ENCODE peak calls at places on chromosomes 5 and 9, in nine cellular contexts. O is cardiac muscle cell, G is right cardiac atrium, V is A549, C is AG04450, P is GM23248, B is HFF-Myc, R is heart right ventricle, I is HAP-1. W is an unnamed sample.

GRCh38 chr5:104569621-104570020 is 1007.0 kb upstream of the NUDT12 start:
- DNase-seq in P (no peak), C (no peak), V (no peak), B (no peak), I (no peak), R (no peak), G (no peak), O (no peak), W (peak; percentile 7)

GRCh38 chr9:92245005-92245797 is 48.3 kb downstream of the IARS1 start:
- DNase-seq in G (no peak), I (no peak), B (no peak), P (peak; percentile 88), O (no peak), R (no peak), C (peak; percentile 42), V (no peak), W (peak; percentile 69)

GRCh38 chr5:106966686-106967315 is 703.9 kb downstream of the EFNA5 start:
- DNase-seq in R (no peak), I (no peak), V (no peak), G (no peak), C (no peak), O (no peak), B (no peak), P (no peak), W (no peak)

GRCh38 chr9:94805585-94805984 is 79.1 kb downstream of the AOPEP start:
- DNase-seq in C (peak; percentile 88), V (peak; percentile 82), I (peak; percentile 83), R (no peak), O (no peak), B (peak; percentile 45), G (no peak), P (peak; percentile 96), W (no peak)

GRCh38 chr5:31187591-31187990 is 5.9 kb upstream of the CDH6 start:
- DNase-seq in C (no peak), V (no peak), O (no peak), I (no peak), B (no peak), P (no peak), R (no peak), G (no peak), W (no peak)

GRCh38 chr9:102631559-102631958 is 363.6 kb upstream of the CYLC2 start:
- DNase-seq in R (no peak), P (peak; percentile 10), G (no peak), B (no peak), C (no peak), V (no peak), I (peak; percentile 42), O (no peak), W (no peak)

GRCh38 chr5:150582281-150582791 is 58.1 kb upstream of the SYNPO start:
- DNase-seq in G (peak; percentile 82), V (no peak), B (no peak), I (no peak), P (no peak), C (peak; percentile 55), R (peak; percentile 70), O (peak; percentile 75), W (no peak)

GRCh38 chr5:77347435-77348098 is 137.1 kb downstream of the PDE8B start:
- DNase-seq in V (no peak), C (no peak), O (no peak), G (no peak), I (no peak), B (no peak), R (no peak), P (no peak), W (no peak)

GRCh38 chr9:12723409-12724028 is 30.3 kb downstream of the TYRP1 start:
- DNase-seq in I (peak; percentile 17), B (no peak), G (no peak), C (no peak), P (peak; percentile 57), O (peak; percentile 2), V (no peak), R (no peak), W (no peak)

GRCh38 chr5:77935516-77936364 is 159.6 kb upstream of the TBCA start:
- DNase-seq in O (no peak), I (no peak), G (no peak), B (no peak), P (peak; percentile 76), R (no peak), C (no peak), V (no peak), W (peak; percentile 18)

GRCh38 chr9:113395000-113395861 is 5.9 kb downstream of the ALAD start:
- DNase-seq in C (no peak), B (no peak), G (no peak), V (no peak), I (no peak), R (no peak), P (no peak), O (no peak), W (no peak)

GRCh38 chr9:137185921-137186320 is 2.4 kb downstream of the ANAPC2 start:
- DNase-seq in V (no peak), B (no peak), R (no peak), C (no peak), G (no peak), I (no peak), O (no peak), P (no peak), W (no peak)

GRCh38 chr5:124902097-124902821 is 155.8 kb upstream of the ZNF608 start:
- DNase-seq in I (no peak), P (peak; percentile 39), B (peak; percentile 6), O (peak; percentile 57), C (no peak), R (no peak), V (no peak), G (no peak), W (no peak)

GRCh38 chr5:175489693-175490443 is 11.5 kb downstream of the SFXN1 start:
- DNase-seq in I (no peak), G (no peak), O (no peak), V (no peak), B (no peak), R (no peak), C (no peak), P (no peak), W (no peak)

GRCh38 chr5:132268698-132269551 is 11.4 kb downstream of the PDLIM4 start:
- DNase-seq in C (no peak), G (peak; percentile 65), R (no peak), B (peak; percentile 90), P (peak; percentile 79), V (no peak), I (no peak), O (no peak), W (no peak)

GRCh38 chr5:5950658-5951057 is 427.7 kb downstream of the MED10 start:
- DNase-seq in C (no peak), V (no peak), O (no peak), B (no peak), P (no peak), I (no peak), R (no peak), G (no peak), W (no peak)

GRCh38 chr5:178651046-178651810 is 24.4 kb upstream of the CLK4 start:
- DNase-seq in G (no peak), R (no peak), I (no peak), C (no peak), O (no peak), B (no peak), P (peak; percentile 79), V (no peak), W (peak; percentile 89)

GRCh38 chr5:50749873-50750272 is 83.4 kb downstream of the PARP8 start:
- DNase-seq in C (no peak), P (no peak), O (no peak), G (no peak), B (no peak), R (no peak), V (no peak), I (no peak), W (no peak)

GRCh38 chr5:147377685-147378084 is 132.2 kb downstream of the DPYSL3 start:
- DNase-seq in G (no peak), C (no peak), V (no peak), P (no peak), I (no peak), O (no peak), R (no peak), B (no peak), W (no peak)

GRCh38 chr5:147384346-147385193 is 125.3 kb downstream of the DPYSL3 start:
- DNase-seq in R (no peak), V (no peak), O (no peak), C (no peak), B (no peak), P (no peak), G (no peak), I (no peak), W (no peak)

GRCh38 chr5:147387109-147387508 is 122.8 kb downstream of the DPYSL3 start:
- DNase-seq in G (no peak), B (no peak), R (no peak), C (no peak), O (no peak), V (no peak), I (no peak), P (no peak), W (no peak)

GRCh38 chr5:147381555-147381954 is 128.3 kb downstream of the DPYSL3 start:
- DNase-seq in I (no peak), R (no peak), G (no peak), O (no peak), V (no peak), B (no peak), C (no peak), P (no peak), W (no peak)

GRCh38 chr5:147382776-147383175 is 127.1 kb downstream of the DPYSL3 start:
- DNase-seq in C (no peak), V (no peak), R (no peak), P (peak; percentile 66), O (no peak), G (peak; percentile 61), I (no peak), B (no peak), W (no peak)
- H3K4me3 ChIP-seq in C (peak overlapping the region; percentile 33), V (no peak overlapping the region), R (peak overlapping the region; percentile 31), P (peak overlapping the region; percentile 79), O (no peak overlapping the region), G (no peak overlapping the region), I (no peak overlapping the region), B (peak overlapping the region; percentile 8), W (peak overlapping the region; percentile 14)

GRCh38 chr5:108260105-108260857 is 121.6 kb downstream of the FBXL17 start:
- DNase-seq in C (peak; percentile 60), O (peak; percentile 88), R (peak; percentile 33), B (peak; percentile 59), V (peak; percentile 35), G (peak; percentile 81), P (peak; percentile 84), I (peak; percentile 83), W (peak; percentile 39)
- H3K4me3 ChIP-seq in C (no peak overlapping the region), O (no peak overlapping the region), R (no peak overlapping the region), B (no peak overlapping the region), V (no peak overlapping the region), G (no peak overlapping the region), P (peak overlapping the region; percentile 65), I (no peak overlapping the region), W (no peak overlapping the region)

GRCh38 chr5:169580964-169581363 is 2.6 kb upstream of the SPDL1 start:
- DNase-seq in O (no peak), B (no peak), R (no peak), G (no peak), C (no peak), I (no peak), P (peak; percentile 54), V (no peak), W (no peak)
- H3K4me3 ChIP-seq in O (no peak overlapping the region), B (no peak overlapping the region), R (no peak overlapping the region), G (no peak overlapping the region), C (no peak overlapping the region), I (no peak overlapping the region), P (peak overlapping the region; percentile 2), V (no peak overlapping the region), W (no peak overlapping the region)

DNA sequence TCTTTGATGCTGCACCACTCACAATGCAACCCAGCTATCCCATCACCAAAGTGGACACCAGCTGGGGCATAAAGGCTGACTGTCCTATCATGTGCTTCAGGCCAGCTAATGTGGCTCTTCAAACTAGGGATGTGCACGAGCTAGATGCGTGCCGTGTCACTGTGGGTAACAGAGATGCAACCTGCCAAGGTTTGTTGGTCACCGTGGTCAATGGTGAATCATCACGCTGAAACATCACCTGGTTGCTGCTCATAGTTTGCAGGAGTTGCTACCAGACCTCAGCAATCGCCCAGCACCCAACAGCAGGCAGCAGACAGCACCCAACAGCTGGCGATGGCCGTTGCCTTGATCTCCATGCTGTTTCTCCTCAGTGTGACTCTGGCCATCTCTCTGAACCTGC is 2.1 kb upstream of the PCDHGA1 start:
- DNase-seq in R (no peak), I (no peak), O (no peak), B (no peak), C (no peak), V (no peak), P (no peak), G (no peak), W (no peak)
- H3K4me3 ChIP-seq in R (no peak overlapping the region), I (no peak overlapping the region), O (no peak overlapping the region), B (no peak overlapping the region), C (no peak overlapping the region), V (no peak overlapping the region), P (no peak overlapping the region), G (no peak overlapping the region), W (no peak overlapping the region)